ENCODE peak calls at places on chromosomes 6 and 20, in ten cellular contexts. X is endothelial cell; T is HEK293T; U is IMR-90; N is NCI-H510A; C is activated CD4-positive, alpha-beta T cell treated with anti-CD3 and anti-CD28 coated beads, Interleukin-2, amount 10 ng/mL, durations not matched to agents 7 days and 5 days; B is GF-D8; M is neural crest cell; O is mucosa of descending colon; R is stimulated activated CD4-positive, alpha-beta T cell treated with anti-CD3 and anti-CD28 coated beads, Interleukin-12 subunit alpha, Interleukin-12 subunit beta, amount 100 ng/mL, for 4 hours. Y is an unnamed sample.

GRCh38 chr6:121522265-121522664 is 86.8 kb downstream of the GJA1 start:
- DNase-seq in X (no peak), T (no peak), U (peak; percentile 96), N (no peak), C (no peak), B (no peak), M (no peak), O (no peak), R (no peak), Y (no peak)

GRCh38 chr6:11278207-11278559 is 45.7 kb upstream of the NEDD9 start:
- DNase-seq in X (no peak), T (no peak), U (no peak), N (no peak), C (no peak), B (no peak), M (no peak), O (no peak), R (peak; percentile 8), Y (no peak)

GRCh38 chr6:165718486-165718885 is 55.4 kb upstream of the PDE10A start:
- DNase-seq in X (no peak), T (no peak), U (peak; percentile 88), N (no peak), C (no peak), B (no peak), M (no peak), O (no peak), R (no peak), Y (no peak)

GRCh38 chr6:13664703-13665352 is 46.8 kb downstream of the RANBP9 start:
- DNase-seq in X (no peak), T (no peak), U (peak; percentile 70), N (no peak), C (no peak), B (no peak), M (no peak), O (no peak), R (no peak), Y (no peak)

GRCh38 chr6:132598473-132598872 is 8.9 kb upstream of the TAAR5 start:
- DNase-seq in X (peak; percentile 7), T (peak; percentile 71), U (no peak), N (no peak), C (no peak), B (no peak), M (no peak), O (no peak), R (no peak), Y (no peak)

GRCh38 chr6:15504581-15505350 is 158.1 kb downstream of the DTNBP1 start:
- DNase-seq in X (no peak), T (no peak), U (peak; percentile 98), N (peak; percentile 33), C (no peak), B (no peak), M (no peak), O (peak; percentile 71), R (no peak), Y (no peak)

GRCh38 chr6:150345786-150346185 is 23.0 kb upstream of the IYD start:
- DNase-seq in X (no peak), T (no peak), U (no peak), N (no peak), C (no peak), B (no peak), M (no peak), O (no peak), R (no peak), Y (no peak)

GRCh38 chr20:50226093-50226974 is 35.7 kb downstream of the CEBPB start:
- DNase-seq in X (no peak), T (no peak), U (peak; percentile 68), N (no peak), C (no peak), B (peak; percentile 84), M (no peak), O (no peak), R (no peak), Y (no peak)

GRCh38 chr6:24323632-24324337 is 34.1 kb downstream of the DCDC2 start:
- DNase-seq in X (no peak), T (no peak), U (no peak), N (no peak), C (no peak), B (no peak), M (no peak), O (no peak), R (no peak), Y (no peak)